ENCODE peak calls at places on chromosomes 7 and 10, in six cellular contexts. J is breast epithelium; H is MM.1S; M is CD8-positive, alpha-beta T cell; A is heart left ventricle; F is lower lobe of right lung. I is an unnamed sample.
A peak's percentile ranks its signal among the peaks of the same experiment; 100 is the strongest.

GRCh38 chr10:63348210-63348850 is 117.4 kb downstream of the JMJD1C start:
- DNase-seq in M (no peak), F (no peak), A (no peak), H (no peak), J (no peak), I (no peak)

GRCh38 chr7:83956104-83956503 is 238.5 kb downstream of the SEMA3A start:
- DNase-seq in J (no peak), H (peak; percentile 38), M (no peak), A (no peak), F (no peak), I (no peak)

GRCh38 chr7:12493407-12493806 is 77.1 kb upstream of the SCIN start:
- DNase-seq in J (no peak), M (no peak), A (no peak), H (no peak), F (no peak), I (no peak)

GRCh38 chr7:127647636-127648035 is 4.4 kb upstream of the SND1 start:
- DNase-seq in H (no peak), A (no peak), M (no peak), J (no peak), F (no peak), I (no peak)

GRCh38 chr7:82838314-82838713 is 324.4 kb downstream of the PCLO start:
- DNase-seq in J (no peak), A (no peak), F (no peak), H (no peak), M (no peak), I (no peak)

GRCh38 chr7:75658369-75658768 is 80.4 kb downstream of the HIP1 start:
- DNase-seq in F (no peak), J (no peak), A (no peak), H (no peak), M (no peak), I (no peak)

GRCh38 chr10:15113766-15114165 is 16.6 kb downstream of the RPP38 start:
- DNase-seq in M (no peak), A (no peak), J (no peak), H (no peak), F (no peak), I (no peak)

GRCh38 chr10:15183689-15184481 is 15.4 kb upstream of the NMT2 start:
- DNase-seq in A (no peak), H (no peak), F (no peak), M (no peak), J (no peak), I (peak; percentile 9)

GRCh38 chr7:41029072-41029492 is 673.8 kb downstream of the INHBA start:
- DNase-seq in F (no peak), A (no peak), M (no peak), H (no peak), J (no peak), I (no peak)

GRCh38 chr10:127923646-127924045 is 16.7 kb downstream of the PTPRE start:
- DNase-seq in A (no peak), H (no peak), J (no peak), F (no peak), M (no peak), I (no peak)

GRCh38 chr7:145978769-145979168 is 137.8 kb upstream of the CNTNAP2 start:
- DNase-seq in J (no peak), A (no peak), F (no peak), M (no peak), H (no peak), I (no peak)

GRCh38 chr10:44396671-44397191 is 11.8 kb upstream of the CXCL12 start:
- DNase-seq in F (no peak), M (no peak), H (no peak), J (no peak), A (no peak), I (peak; percentile 32)

GRCh38 chr7:149882264-149883048 is 8.7 kb downstream of the ATP6V0E2 start:
- DNase-seq in F (no peak), A (no peak), J (peak; percentile 81), M (no peak), H (no peak), I (peak; percentile 77)

GRCh38 chr10:3468919-3469638 is 296.5 kb upstream of the PITRM1 start:
- DNase-seq in H (peak; percentile 22), M (no peak), J (peak; percentile 50), A (peak; percentile 68), F (peak; percentile 67), I (peak; percentile 77)

GRCh38 chr7:105224884-105225651 is 163.7 kb downstream of the SRPK2 start:
- DNase-seq in J (no peak), F (no peak), M (no peak), H (peak; percentile 56), A (peak; percentile 43), I (no peak)

GRCh38 chr7:106346167-106346677 is 61.4 kb upstream of the NAMPT start:
- DNase-seq in M (no peak), F (no peak), J (no peak), H (no peak), A (no peak), I (no peak)

GRCh38 chr7:7017707-7018265 is 164.6 kb upstream of the C1GALT1 start:
- DNase-seq in A (no peak), H (no peak), F (no peak), J (no peak), M (no peak), I (no peak)

GRCh38 chr10:8051851-8052257 is 2.6 kb upstream of the GATA3 start:
- DNase-seq in A (no peak), J (no peak), F (no peak), M (no peak), H (no peak), I (no peak)

GRCh38 chr10:98380493-98381339 is 34.3 kb downstream of the PYROXD2 start:
- DNase-seq in J (no peak), M (no peak), A (no peak), F (no peak), H (no peak), I (no peak)

GRCh38 chr10:122245897-122246296 is 25.2 kb upstream of the BTBD16 start:
- DNase-seq in J (no peak), M (no peak), A (no peak), H (no peak), F (no peak), I (peak; percentile 25)

GRCh38 chr10:71878327-71879034 is 27.4 kb upstream of the PSAP start:
- DNase-seq in F (peak; percentile 68), M (no peak), H (no peak), A (no peak), J (no peak), I (no peak)

GRCh38 chr10:87659571-87660483 is at the start of gene PAPSS2:
- DNase-seq in A (peak; percentile 76), M (no peak), J (peak; percentile 21), H (no peak), F (peak; percentile 80), I (peak; percentile 87)

GRCh38 chr7:100639995-100640394 is 1.4 kb downstream of the TFR2 start:
- DNase-seq in F (no peak), J (no peak), A (no peak), H (no peak), M (no peak), I (no peak)

GRCh38 chr10:75408911-75409885 is 7.6 kb upstream of the ZNF503 start:
- DNase-seq in J (no peak), A (peak; percentile 81), F (peak; percentile 87), H (peak; percentile 73), M (no peak), I (peak; percentile 87)

GRCh38 chr10:4981722-4982471 is 18.7 kb downstream of the AKR1C1 start:
- DNase-seq in H (peak; percentile 65), M (no peak), A (no peak), F (peak; percentile 57), J (no peak), I (no peak)

GRCh38 chr10:59678884-59679301 is 30.8 kb downstream of the SLC16A9 start:
- DNase-seq in H (peak; percentile 66), J (no peak), F (no peak), M (no peak), A (no peak), I (no peak)

GRCh38 chr7:129438839-129439640 is 4.8 kb downstream of the STRIP2 start:
- DNase-seq in A (no peak), J (no peak), F (no peak), H (no peak), M (no peak), I (no peak)

GRCh38 chr10:13990918-13991317 is 339.8 kb downstream of the FRMD4A start:
- DNase-seq in J (peak; percentile 39), F (no peak), A (no peak), M (no peak), H (no peak), I (no peak)

GRCh38 chr7:85719981-85720963 is 533.4 kb upstream of the SEMA3D start:
- DNase-seq in A (no peak), J (no peak), F (no peak), M (no peak), H (no peak), I (no peak)

DNA sequence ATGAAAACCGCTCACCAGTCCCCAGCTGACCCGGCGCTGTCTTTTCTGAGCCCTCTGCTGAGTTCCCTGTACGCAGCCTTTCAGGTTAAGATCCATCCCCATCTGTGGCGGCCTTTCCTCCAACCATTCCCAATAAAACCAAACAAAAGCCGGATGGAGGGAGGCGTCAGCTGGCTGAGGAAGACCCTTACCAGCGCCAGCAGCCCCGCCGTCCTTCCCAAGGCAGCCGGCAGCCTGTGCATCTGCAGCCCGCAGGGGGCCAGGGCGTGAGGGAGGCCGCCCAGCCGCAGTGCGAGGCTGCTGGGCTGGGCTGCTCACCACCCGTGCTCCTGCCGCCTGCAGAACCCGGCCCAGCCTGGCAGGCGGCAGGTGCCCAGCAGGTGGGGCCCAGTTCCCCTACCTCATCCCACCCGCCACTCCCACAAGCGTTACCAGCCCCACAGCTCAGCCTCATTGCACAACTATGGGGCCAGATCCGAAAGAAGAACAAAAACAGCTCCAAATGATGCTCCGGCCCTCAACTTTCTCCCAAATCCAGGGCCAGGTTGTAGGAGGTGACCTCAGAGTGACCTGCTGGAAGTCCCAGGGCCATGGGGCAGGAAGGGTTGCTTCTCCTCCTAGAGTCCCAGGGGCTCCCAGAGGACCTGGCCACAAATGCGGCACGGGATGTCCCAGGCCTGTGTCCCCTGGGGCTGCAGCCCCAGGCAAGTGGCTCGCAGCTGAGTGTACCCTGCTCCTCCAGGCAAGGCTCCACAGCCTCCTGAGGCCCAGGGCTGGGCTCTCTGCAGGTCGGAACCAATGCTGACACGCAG is 23.8 kb downstream of the PAPOLB start:
- DNase-seq in F (no peak), J (no peak), H (no peak), A (no peak), M (no peak), I (peak; percentile 46)
- TF ChIP-seq CTCF in F (no peak), J (no peak), H (no peak), A (no peak), M (no peak), I (no peak)

GRCh38 chr10:62036186-62037081 is 134.9 kb downstream of the ARID5B start:
- DNase-seq in M (no peak), A (no peak), J (no peak), F (no peak), H (no peak), I (no peak)
- H3K4me1 ChIP-seq in M (peaks cover 13% of the 10 kb centered on the region), A (peaks cover 24% of the 10 kb centered on the region), J (peaks cover 22% of the 10 kb centered on the region), F (peaks cover 28% of the 10 kb centered on the region), H (peaks cover 36% of the 10 kb centered on the region), I (peaks cover 72% of the 10 kb centered on the region)

GRCh38 chr10:110016037-110016436 is 8.3 kb downstream of the ADD3 start:
- DNase-seq in A (no peak), H (no peak), F (no peak), M (no peak), J (no peak), I (no peak)
- TF ChIP-seq CTCF in A (peak; percentile 7), H (no peak), F (no peak), M (peak; percentile 16), J (peak; percentile 34), I (peak; percentile 15)

GRCh38 chr7:37376386-37376785 is 72.3 kb downstream of the ELMO1 start:
- DNase-seq in J (no peak), H (no peak), F (no peak), A (no peak), M (no peak), I (no peak)
- H3K4me1 ChIP-seq in J (no peaks in the 10 kb centered on the region), H (no peaks in the 10 kb centered on the region), F (no peaks in the 10 kb centered on the region), A (no peaks in the 10 kb centered on the region), M (no peaks in the 10 kb centered on the region), I (no peaks in the 10 kb centered on the region)

I was measured in sigmoid colon.